ENCODE peak calls at places on chromosomes 13 and 19, in eight cellular contexts. One of them, this sample, is unnamed.
A peak's percentile ranks its signal among the peaks of the same experiment; 100 is the strongest.

GRCh38 chr19:51607077-51607476 is 23.1 kb downstream of the SIGLEC5 start:
- DNase-seq in CD4-positive, alpha-beta T cell: no peak
- DNase-seq in cardiac septum: no peak
- DNase-seq in osteoblast: no peak
- DNase-seq in left ventricle myocardium inferior: no peak
- DNase-seq in lower lobe of right lung: no peak
- DNase-seq in fibroblast of mammary gland: no peak
- DNase-seq in neural crest cell: no peak
- DNase-seq in this sample: no peak

GRCh38 chr19:13044160-13044853 is 49.0 kb downstream of the NFIX start:
- DNase-seq in cardiac septum: no peak
- DNase-seq in fibroblast of mammary gland: peak; percentile 59
- DNase-seq in lower lobe of right lung: no peak
- DNase-seq in CD4-positive, alpha-beta T cell: no peak
- DNase-seq in neural crest cell: no peak
- DNase-seq in left ventricle myocardium inferior: no peak
- DNase-seq in osteoblast: peak; percentile 80
- DNase-seq in this sample: no peak

GRCh38 chr19:34253711-34254551 is 423 bp upstream of the GARRE1 start:
- DNase-seq in neural crest cell: peak; percentile 77
- DNase-seq in fibroblast of mammary gland: peak; percentile 35
- DNase-seq in left ventricle myocardium inferior: peak; percentile 88
- DNase-seq in osteoblast: no peak
- DNase-seq in cardiac septum: peak; percentile 94
- DNase-seq in lower lobe of right lung: peak; percentile 91
- DNase-seq in CD4-positive, alpha-beta T cell: peak; percentile 78
- DNase-seq in this sample: no peak

GRCh38 chr19:3670796-3671679 is 29.2 kb downstream of the PIP5K1C start:
- DNase-seq in neural crest cell: no peak
- DNase-seq in lower lobe of right lung: peak; percentile 69
- DNase-seq in cardiac septum: peak; percentile 90
- DNase-seq in left ventricle myocardium inferior: peak; percentile 86
- DNase-seq in fibroblast of mammary gland: peak; percentile 80
- DNase-seq in CD4-positive, alpha-beta T cell: no peak
- DNase-seq in osteoblast: peak; percentile 99
- DNase-seq in this sample: no peak

GRCh38 chr13:105363747-105364177 is 1171.7 kb downstream of the EFNB2 start:
- DNase-seq in CD4-positive, alpha-beta T cell: no peak
- DNase-seq in osteoblast: no peak
- DNase-seq in lower lobe of right lung: no peak
- DNase-seq in fibroblast of mammary gland: no peak
- DNase-seq in neural crest cell: no peak
- DNase-seq in cardiac septum: no peak
- DNase-seq in left ventricle myocardium inferior: no peak
- DNase-seq in this sample: no peak

GRCh38 chr13:100392709-100393630 is 195.6 kb downstream of the GGACT start:
- DNase-seq in cardiac septum: peak; percentile 86
- DNase-seq in left ventricle myocardium inferior: peak; percentile 56
- DNase-seq in CD4-positive, alpha-beta T cell: no peak
- DNase-seq in lower lobe of right lung: peak; percentile 55
- DNase-seq in osteoblast: peak; percentile 87
- DNase-seq in neural crest cell: no peak
- DNase-seq in fibroblast of mammary gland: peak; percentile 100
- DNase-seq in this sample: peak; percentile 49

GRCh38 chr19:15991602-15992001 is 42.8 kb downstream of the OR10H4 start:
- DNase-seq in left ventricle myocardium inferior: no peak
- DNase-seq in cardiac septum: no peak
- DNase-seq in osteoblast: no peak
- DNase-seq in CD4-positive, alpha-beta T cell: no peak
- DNase-seq in fibroblast of mammary gland: no peak
- DNase-seq in neural crest cell: no peak
- DNase-seq in lower lobe of right lung: no peak
- DNase-seq in this sample: no peak

GRCh38 chr13:91313103-91313502 is 34.4 kb upstream of the MIR17HG start:
- DNase-seq in cardiac septum: no peak
- DNase-seq in lower lobe of right lung: no peak
- DNase-seq in osteoblast: no peak
- DNase-seq in fibroblast of mammary gland: peak; percentile 6
- DNase-seq in CD4-positive, alpha-beta T cell: no peak
- DNase-seq in neural crest cell: no peak
- DNase-seq in left ventricle myocardium inferior: no peak
- DNase-seq in this sample: no peak

This sample was measured in SHP77.